ENCODE peak calls at places on chromosome 16, in ten cellular contexts. J, N, C, S, E, Z, Q, V, P and X are unnamed samples.

GRCh38 chr16:84582958-84583516 is 34.8 kb downstream of the COTL1 start:
- DNase-seq in J (peak), N (peak), C (no peak), S (peak), E (no peak), Z (no peak), Q (no peak), V (no peak), P (no peak), X (no peak)

GRCh38 chr16:84537431-84538151 is 33.1 kb upstream of the MEAK7 start:
- DNase-seq in J (no peak), N (no peak), C (no peak), S (no peak), E (no peak), Z (no peak), Q (no peak), V (no peak), P (no peak), X (no peak)

GRCh38 chr16:68848786-68849185 is 5.5 kb downstream of the TANGO6 start:
- DNase-seq in J (no peak), N (no peak), C (no peak), S (no peak), E (no peak), Z (no peak), Q (no peak), V (no peak), P (no peak), X (no peak)

GRCh38 chr16:85383836-85384825 is 229.0 kb upstream of the GSE1 start:
- DNase-seq in J (no peak), N (no peak), C (no peak), S (no peak), E (no peak), Z (no peak), Q (no peak), V (no peak), P (no peak), X (no peak)

GRCh38 chr16:2860826-2861567 is 3.0 kb upstream of the PRSS22 start:
- DNase-seq in J (no peak), N (no peak), C (no peak), S (no peak), E (no peak), Z (no peak), Q (no peak), V (no peak), P (no peak), X (no peak)

GRCh38 chr16:17512636-17513220 is 42.0 kb upstream of the XYLT1 start:
- DNase-seq in J (no peak), N (no peak), C (no peak), S (peak), E (no peak), Z (no peak), Q (no peak), V (no peak), P (no peak), X (no peak)

GRCh38 chr16:24839347-24839972 is 6.3 kb upstream of the SLC5A11 start:
- DNase-seq in J (no peak), N (no peak), C (no peak), S (no peak), E (no peak), Z (no peak), Q (no peak), V (no peak), P (no peak), X (no peak)

GRCh38 chr16:81263470-81264200 is 25.1 kb downstream of the BCO1 start:
- DNase-seq in J (no peak), N (no peak), C (no peak), S (peak), E (no peak), Z (no peak), Q (no peak), V (no peak), P (no peak), X (no peak)

GRCh38 chr16:89360760-89361435 is 129.5 kb downstream of the ANKRD11 start:
- DNase-seq in J (no peak), N (no peak), C (no peak), S (no peak), E (peak), Z (no peak), Q (no peak), V (peak), P (no peak), X (no peak)

GRCh38 chr16:67767953-67768352 is 38.4 kb downstream of the RANBP10 start:
- DNase-seq in J (no peak), N (no peak), C (no peak), S (peak), E (no peak), Z (no peak), Q (no peak), V (no peak), P (no peak), X (no peak)

GRCh38 chr16:68126395-68126794 is 41.2 kb downstream of the NFATC3 start:
- DNase-seq in J (no peak), N (no peak), C (no peak), S (no peak), E (no peak), Z (no peak), Q (no peak), V (no peak), P (no peak), X (no peak)

GRCh38 chr16:89489040-89489721 is 1.2 kb downstream of the ANKRD11 start:
- DNase-seq in J (peak), N (peak), C (peak), S (peak), E (peak), Z (peak), Q (peak), V (peak), P (peak), X (peak)

GRCh38 chr16:28846933-28847273 is 755 bp upstream of the TUFM start:
- DNase-seq in J (no peak), N (no peak), C (no peak), S (no peak), E (no peak), Z (no peak), Q (no peak), V (no peak), P (no peak), X (no peak)

GRCh38 chr16:83393196-83393981 is 414.4 kb upstream of the HSBP1 start:
- DNase-seq in J (no peak), N (no peak), C (no peak), S (no peak), E (no peak), Z (no peak), Q (no peak), V (no peak), P (no peak), X (no peak)

GRCh38 chr16:16982614-16983013 is 488.1 kb downstream of the XYLT1 start:
- DNase-seq in J (no peak), N (no peak), C (no peak), S (no peak), E (no peak), Z (no peak), Q (no peak), V (no peak), P (no peak), X (peak)

GRCh38 chr16:85682516-85682915 is 6.2 kb downstream of the GINS2 start:
- DNase-seq in J (no peak), N (no peak), C (no peak), S (no peak), E (no peak), Z (no peak), Q (no peak), V (no peak), P (no peak), X (no peak)

GRCh38 chr16:85891033-85891775 is 7.8 kb upstream of the IRF8 start:
- DNase-seq in J (no peak), N (peak), C (no peak), S (no peak), E (no peak), Z (peak), Q (no peak), V (no peak), P (no peak), X (no peak)

GRCh38 chr16:12191102-12191501 is 214.6 kb downstream of the SNX29 start:
- DNase-seq in J (no peak), N (no peak), C (no peak), S (no peak), E (no peak), Z (no peak), Q (no peak), V (no peak), P (no peak), X (no peak)

GRCh38 chr16:31876955-31877828 is 3.6 kb downstream of the ZNF267 start:
- DNase-seq in J (no peak), N (no peak), C (no peak), S (peak), E (peak), Z (no peak), Q (no peak), V (peak), P (no peak), X (no peak)

GRCh38 chr16:6949240-6949639 is 383.4 kb upstream of the RBFOX1 start:
- DNase-seq in J (no peak), N (no peak), C (no peak), S (no peak), E (no peak), Z (no peak), Q (no peak), V (no peak), P (no peak), X (no peak)

GRCh38 chr16:80427800-80428199 is 113.0 kb upstream of the DYNLRB2 start:
- DNase-seq in J (no peak), N (no peak), C (no peak), S (no peak), E (no peak), Z (no peak), Q (no peak), V (no peak), P (no peak), X (no peak)

GRCh38 chr16:80274576-80275191 is 266.1 kb upstream of the DYNLRB2 start:
- DNase-seq in J (no peak), N (no peak), C (no peak), S (peak), E (no peak), Z (no peak), Q (no peak), V (no peak), P (no peak), X (no peak)

GRCh38 chr16:3175157-3176153 is 12.5 kb upstream of the OR1F1 start:
- DNase-seq in J (no peak), N (peak), C (no peak), S (no peak), E (no peak), Z (no peak), Q (no peak), V (no peak), P (no peak), X (no peak)

GRCh38 chr16:66036162-66036561 is 330.3 kb upstream of the CDH5 start:
- DNase-seq in J (no peak), N (no peak), C (no peak), S (no peak), E (no peak), Z (no peak), Q (no peak), V (no peak), P (no peak), X (no peak)

GRCh38 chr16:68264128-68265077 is at the start of gene SLC7A6:
- DNase-seq in J (peak), N (peak), C (peak), S (peak), E (peak), Z (peak), Q (no peak), V (peak), P (peak), X (peak)

GRCh38 chr16:20938426-20938825 is 37.9 kb downstream of the LYRM1 start:
- DNase-seq in J (no peak), N (no peak), C (no peak), S (peak), E (no peak), Z (no peak), Q (no peak), V (no peak), P (no peak), X (no peak)

GRCh38 chr16:54282923-54283734 is 3.5 kb downstream of the IRX3 start:
- DNase-seq in J (no peak), N (no peak), C (no peak), S (no peak), E (no peak), Z (no peak), Q (no peak), V (no peak), P (no peak), X (peak)

GRCh38 chr16:49838639-49839461 is 17.1 kb downstream of the ZNF423 start:
- DNase-seq in J (no peak), N (no peak), C (no peak), S (no peak), E (no peak), Z (no peak), Q (no peak), V (no peak), P (no peak), X (no peak)

GRCh38 chr16:66524601-66525164 is 25.2 kb downstream of the TK2 start:
- DNase-seq in J (peak), N (no peak), C (no peak), S (no peak), E (peak), Z (no peak), Q (no peak), V (peak), P (no peak), X (peak)

GRCh38 chr16:14018848-14019247 is 52.3 kb upstream of the MRTFB start:
- DNase-seq in J (no peak), N (no peak), C (no peak), S (no peak), E (no peak), Z (no peak), Q (no peak), V (no peak), P (no peak), X (no peak)

GRCh38 chr16:84380405-84380804 is 12.1 kb downstream of the ATP2C2 start:
- DNase-seq in J (no peak), N (no peak), C (no peak), S (no peak), E (peak), Z (no peak), Q (no peak), V (no peak), P (no peak), X (peak)

GRCh38 chr16:67024384-67024896 is 4.5 kb upstream of the CBFB start:
- DNase-seq in J (no peak), N (no peak), C (no peak), S (no peak), E (no peak), Z (peak), Q (no peak), V (no peak), P (no peak), X (no peak)

GRCh38 chr16:60203525-60204124 is 1469.5 kb upstream of the GOT2 start:
- DNase-seq in J (no peak), N (peak), C (no peak), S (peak), E (no peak), Z (no peak), Q (no peak), V (no peak), P (no peak), X (no peak)

GRCh38 chr16:17470871-17471744 is at the start of gene XYLT1:
- DNase-seq in J (peak), N (peak), C (no peak), S (peak), E (peak), Z (peak), Q (no peak), V (peak), P (peak), X (peak)

DNA sequence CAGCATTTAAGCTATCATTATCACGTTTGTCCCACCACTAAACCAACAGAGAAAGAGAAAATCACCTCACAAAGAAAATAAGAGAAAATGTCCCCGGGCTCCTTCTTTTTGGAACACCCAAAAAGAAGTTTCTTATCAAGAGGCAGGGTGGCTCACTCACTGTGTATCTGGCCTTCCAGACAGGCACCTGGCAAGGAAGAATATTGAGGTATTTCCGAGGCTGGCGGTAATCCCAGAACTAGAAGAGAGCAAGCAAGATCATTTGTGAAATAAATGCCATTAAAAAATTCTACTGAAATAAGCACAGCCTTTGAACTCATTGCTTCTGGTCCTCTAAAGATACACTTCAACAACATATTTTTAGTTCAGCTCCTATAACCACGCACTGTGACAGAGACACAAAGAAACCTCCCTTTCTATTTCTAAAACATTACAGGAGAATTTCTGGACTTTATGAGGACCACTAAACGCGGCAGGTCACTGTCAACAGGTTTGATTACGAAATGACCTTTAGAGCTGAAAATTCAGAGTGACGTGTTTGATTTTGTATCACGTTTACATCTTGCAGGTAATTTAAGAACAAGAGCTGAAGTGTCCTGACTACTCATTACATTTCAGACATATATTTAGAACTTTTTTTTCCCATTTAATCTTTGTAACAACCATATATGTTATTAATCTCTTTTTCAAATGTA is 61.0 kb downstream of the WDR59 start:
- DNase-seq in J (peak), N (no peak), C (no peak), S (no peak), E (no peak), Z (peak), Q (no peak), V (no peak), P (no peak), X (no peak)
- H3K27ac ChIP-seq in J (no peak), N (no peak), C (no peak), S (no peak), E (no peak), Z (peak), Q (no peak), V (no peak), P (no peak), X (peak)

GRCh38 chr16:87390641-87391323 is 1.4 kb upstream of the MAP1LC3B start:
- DNase-seq in J (no peak), N (no peak), C (no peak), S (no peak), E (no peak), Z (no peak), Q (no peak), V (no peak), P (no peak), X (peak)
- H3K27ac ChIP-seq in J (peak), N (peak), C (peak), S (peak), E (peak), Z (peak), Q (no peak), V (peak), P (peak), X (peak)

GRCh38 chr16:30063278-30063892 is 2.2 kb upstream of the ALDOA start:
- DNase-seq in J (no peak), N (no peak), C (no peak), S (no peak), E (no peak), Z (no peak), Q (no peak), V (no peak), P (no peak), X (no peak)
- H3K27ac ChIP-seq in J (peak), N (peak), C (peak), S (peak), E (peak), Z (peak), Q (peak), V (peak), P (peak), X (peak)

GRCh38 chr16:9112166-9112843 is 20.9 kb downstream of the HAPSTR1 start:
- DNase-seq in J (peak), N (no peak), C (no peak), S (no peak), E (no peak), Z (no peak), Q (no peak), V (no peak), P (no peak), X (peak)
- H3K27ac ChIP-seq in J (peak), N (peak), C (no peak), S (peak), E (no peak), Z (peak), Q (peak), V (no peak), P (no peak), X (peak)

GRCh38 chr16:62036101-62036806 is at the start of gene CDH8:
- DNase-seq in J (no peak), N (no peak), C (no peak), S (no peak), E (no peak), Z (no peak), Q (no peak), V (no peak), P (no peak), X (no peak)

GRCh38 chr16:62038646-62039045 is 2.4 kb upstream of the CDH8 start:
- DNase-seq in J (no peak), N (no peak), C (no peak), S (no peak), E (no peak), Z (no peak), Q (no peak), V (no peak), P (no peak), X (no peak)

GRCh38 chr16:62036807-62037135 is 533 bp upstream of the CDH8 start:
- DNase-seq in J (no peak), N (no peak), C (no peak), S (no peak), E (no peak), Z (no peak), Q (no peak), V (no peak), P (no peak), X (no peak)

GRCh38 chr16:62035115-62036092 is 834 bp downstream of the CDH8 start:
- DNase-seq in J (no peak), N (no peak), C (peak), S (no peak), E (no peak), Z (no peak), Q (no peak), V (no peak), P (no peak), X (no peak)

DNA sequence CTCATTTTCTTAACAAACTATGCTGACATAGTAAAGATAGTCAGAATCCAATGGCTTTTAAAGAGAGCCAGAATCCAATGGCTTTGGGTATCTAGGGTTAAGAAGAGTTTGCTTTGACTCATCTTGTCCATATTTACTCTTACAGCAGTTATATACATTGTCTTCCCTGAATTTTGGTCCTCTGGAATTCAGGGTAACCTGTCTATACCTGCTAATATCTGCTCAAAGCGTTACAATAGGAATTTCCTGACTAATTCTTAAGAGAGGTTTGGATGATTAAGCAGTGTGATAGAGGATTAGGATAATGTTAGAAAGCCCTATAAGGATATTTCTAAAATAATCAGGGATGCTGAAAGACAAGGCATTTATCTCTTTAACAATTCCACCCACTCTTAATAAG is 2.0 kb upstream of the CDH8 start:
- DNase-seq in J (no peak), N (no peak), C (no peak), S (no peak), E (no peak), Z (no peak), Q (no peak), V (no peak), P (no peak), X (no peak)
- H3K27ac ChIP-seq in J (no peak), N (no peak), C (no peak), S (no peak), E (no peak), Z (no peak), Q (no peak), V (no peak), P (no peak), X (no peak)

DNA sequence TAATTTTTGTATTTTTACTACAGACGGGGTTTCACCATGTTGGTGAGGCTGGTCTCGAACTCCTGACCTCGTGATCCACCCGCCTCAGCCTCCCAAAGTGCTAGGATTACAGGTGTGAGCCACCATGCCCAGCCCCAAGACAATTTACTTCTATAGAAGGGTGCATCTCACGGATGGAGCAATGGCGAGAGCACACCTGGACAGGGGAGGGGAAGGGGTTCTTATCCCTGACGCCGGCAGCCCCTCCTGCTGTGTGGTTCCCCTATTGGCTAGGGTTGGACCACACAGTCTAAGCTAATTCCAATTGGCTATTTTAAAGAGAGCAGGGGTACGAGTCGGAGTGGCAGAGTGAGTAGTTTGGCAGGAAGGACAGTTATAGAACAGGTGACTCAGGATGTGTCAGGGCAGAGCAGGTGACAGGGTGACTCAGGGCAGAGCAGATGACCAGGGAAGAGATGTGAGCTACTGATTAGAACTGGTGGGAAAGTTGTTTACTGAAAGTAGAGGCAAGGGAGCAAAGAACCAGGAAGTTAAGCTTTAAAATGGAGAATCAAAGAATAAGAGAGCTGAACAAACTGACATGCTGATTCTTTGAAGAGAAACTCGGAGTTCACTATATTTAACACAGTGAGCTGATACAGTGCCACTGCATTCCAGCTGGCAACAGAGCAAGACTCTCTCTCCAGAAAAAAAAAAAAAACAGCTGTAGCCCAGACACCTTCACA is 12.6 kb upstream of the UBE2I start:
- DNase-seq in J (no peak), N (peak), C (no peak), S (no peak), E (no peak), Z (no peak), Q (no peak), V (no peak), P (no peak), X (peak)
- H3K27ac ChIP-seq in J (no peak), N (peak), C (no peak), S (peak), E (no peak), Z (peak), Q (no peak), V (peak), P (no peak), X (peak)

GRCh38 chr16:57516773-57517172 is 19.6 kb downstream of the CCDC102A start:
- DNase-seq in J (no peak), N (no peak), C (no peak), S (no peak), E (no peak), Z (no peak), Q (no peak), V (no peak), P (no peak), X (no peak)
- H3K27ac ChIP-seq in J (no peak), N (no peak), C (no peak), S (no peak), E (no peak), Z (no peak), Q (no peak), V (no peak), P (no peak), X (no peak)